ENCODE peak calls at places on chromosomes 1 and 21, in six cellular contexts. One of them, this sample, is unnamed. For H3K27me3, the result is how much of the 10 kb centered on the place peaks cover.

GRCh38 chr1:184890539-184890973 is 83.8 kb downstream of the NIBAN1 start:
- DNase-seq in prostate gland: no peak
- DNase-seq in ovary: no peak
- DNase-seq in hepatocyte: no peak
- DNase-seq in tibial artery: no peak
- DNase-seq in PC-3: peak
- DNase-seq in this sample: no peak

GRCh38 chr1:30864681-30865080 is 43.9 kb downstream of the SDC3 start:
- DNase-seq in prostate gland: no peak
- DNase-seq in ovary: no peak
- DNase-seq in hepatocyte: no peak
- DNase-seq in tibial artery: no peak
- DNase-seq in PC-3: no peak
- DNase-seq in this sample: no peak

GRCh38 chr1:42713293-42713692 is 26.7 kb downstream of the CLDN19 start:
- DNase-seq in prostate gland: no peak
- DNase-seq in ovary: no peak
- DNase-seq in hepatocyte: no peak
- DNase-seq in tibial artery: no peak
- DNase-seq in PC-3: no peak
- DNase-seq in this sample: no peak

GRCh38 chr1:107750364-107750959 is 214.5 kb downstream of the VAV3 start:
- DNase-seq in prostate gland: peak
- DNase-seq in ovary: no peak
- DNase-seq in hepatocyte: peak
- DNase-seq in tibial artery: no peak
- DNase-seq in PC-3: peak
- DNase-seq in this sample: peak

GRCh38 chr1:68745006-68745405 is 248.1 kb upstream of the DEPDC1 start:
- DNase-seq in prostate gland: no peak
- DNase-seq in ovary: no peak
- DNase-seq in hepatocyte: no peak
- DNase-seq in tibial artery: no peak
- DNase-seq in PC-3: no peak
- DNase-seq in this sample: no peak

GRCh38 chr1:33396188-33397124 is 34.4 kb downstream of the PHC2 start:
- DNase-seq in prostate gland: no peak
- DNase-seq in ovary: no peak
- DNase-seq in hepatocyte: no peak
- DNase-seq in tibial artery: no peak
- DNase-seq in PC-3: no peak
- DNase-seq in this sample: no peak

GRCh38 chr21:36825683-36826082 is 126.8 kb downstream of the SIM2 start:
- DNase-seq in prostate gland: no peak
- DNase-seq in ovary: no peak
- DNase-seq in hepatocyte: no peak
- DNase-seq in tibial artery: no peak
- DNase-seq in PC-3: no peak
- DNase-seq in this sample: no peak

GRCh38 chr1:85078903-85079302 is 30.6 kb upstream of the MCOLN3 start:
- DNase-seq in prostate gland: no peak
- DNase-seq in ovary: no peak
- DNase-seq in hepatocyte: peak
- DNase-seq in tibial artery: no peak
- DNase-seq in PC-3: peak
- DNase-seq in this sample: no peak

GRCh38 chr1:103275725-103276124 is 167.4 kb upstream of the COL11A1 start:
- DNase-seq in prostate gland: no peak
- DNase-seq in ovary: no peak
- DNase-seq in hepatocyte: no peak
- DNase-seq in tibial artery: no peak
- DNase-seq in PC-3: no peak
- DNase-seq in this sample: peak

GRCh38 chr1:47752048-47752451 is 245.1 kb downstream of the TRABD2B start:
- DNase-seq in prostate gland: peak
- DNase-seq in ovary: no peak
- DNase-seq in hepatocyte: peak
- DNase-seq in tibial artery: peak
- DNase-seq in PC-3: no peak
- DNase-seq in this sample: no peak

GRCh38 chr1:204872262-204872881 is 1.7 kb downstream of the NFASC start:
- DNase-seq in prostate gland: no peak
- DNase-seq in ovary: no peak
- DNase-seq in hepatocyte: no peak
- DNase-seq in tibial artery: no peak
- DNase-seq in PC-3: no peak
- DNase-seq in this sample: no peak

GRCh38 chr1:167083066-167083682 is 7.0 kb downstream of the GPA33 start:
- DNase-seq in prostate gland: no peak
- DNase-seq in ovary: no peak
- DNase-seq in hepatocyte: no peak
- DNase-seq in tibial artery: no peak
- DNase-seq in PC-3: no peak
- DNase-seq in this sample: no peak

GRCh38 chr1:46530791-46531409 is 20.5 kb downstream of the KNCN start:
- DNase-seq in prostate gland: no peak
- DNase-seq in ovary: no peak
- DNase-seq in hepatocyte: peak
- DNase-seq in tibial artery: no peak
- DNase-seq in PC-3: peak
- DNase-seq in this sample: no peak

GRCh38 chr1:19505694-19506457 is 20.5 kb upstream of the CAPZB start:
- DNase-seq in prostate gland: no peak
- DNase-seq in ovary: peak
- DNase-seq in hepatocyte: no peak
- DNase-seq in tibial artery: no peak
- DNase-seq in PC-3: no peak
- DNase-seq in this sample: no peak

GRCh38 chr1:200959341-200959985 is 64.1 kb downstream of the KIF21B start:
- DNase-seq in prostate gland: no peak
- DNase-seq in ovary: no peak
- DNase-seq in hepatocyte: no peak
- DNase-seq in tibial artery: no peak
- DNase-seq in PC-3: no peak
- DNase-seq in this sample: no peak

GRCh38 chr1:14968251-14968812 is 185.2 kb upstream of the TMEM51 start:
- DNase-seq in prostate gland: no peak
- DNase-seq in ovary: no peak
- DNase-seq in hepatocyte: peak
- DNase-seq in tibial artery: peak
- DNase-seq in PC-3: peak
- DNase-seq in this sample: peak

GRCh38 chr1:35449334-35450008 is 107.7 kb downstream of the KIAA0319L start:
- DNase-seq in prostate gland: no peak
- DNase-seq in ovary: no peak
- DNase-seq in hepatocyte: peak
- DNase-seq in tibial artery: no peak
- DNase-seq in PC-3: peak
- DNase-seq in this sample: peak

GRCh38 chr1:94982403-94982802 is 55.5 kb upstream of the CNN3 start:
- DNase-seq in prostate gland: no peak
- DNase-seq in ovary: no peak
- DNase-seq in hepatocyte: no peak
- DNase-seq in tibial artery: no peak
- DNase-seq in PC-3: peak
- DNase-seq in this sample: no peak

GRCh38 chr21:27505516-27505915 is 538.6 kb upstream of the ADAMTS5 start:
- DNase-seq in prostate gland: no peak
- DNase-seq in ovary: no peak
- DNase-seq in hepatocyte: no peak
- DNase-seq in tibial artery: no peak
- DNase-seq in PC-3: no peak
- DNase-seq in this sample: peak

GRCh38 chr1:193700710-193701355 is 514.4 kb upstream of the B3GALT2 start:
- DNase-seq in prostate gland: no peak
- DNase-seq in ovary: no peak
- DNase-seq in hepatocyte: peak
- DNase-seq in tibial artery: no peak
- DNase-seq in PC-3: peak
- DNase-seq in this sample: peak

GRCh38 chr1:111559736-111560279 is 56.4 kb upstream of the ADORA3 start:
- DNase-seq in prostate gland: no peak
- DNase-seq in ovary: no peak
- DNase-seq in hepatocyte: no peak
- DNase-seq in tibial artery: no peak
- DNase-seq in PC-3: peak
- DNase-seq in this sample: no peak

GRCh38 chr1:43930168-43930948 is 3.2 kb upstream of the ARTN start:
- DNase-seq in prostate gland: no peak
- DNase-seq in ovary: no peak
- DNase-seq in hepatocyte: no peak
- DNase-seq in tibial artery: no peak
- DNase-seq in PC-3: peak
- DNase-seq in this sample: no peak

GRCh38 chr1:94697839-94698238 is 122.3 kb upstream of the SLC44A3 start:
- DNase-seq in prostate gland: no peak
- DNase-seq in ovary: no peak
- DNase-seq in hepatocyte: peak
- DNase-seq in tibial artery: no peak
- DNase-seq in PC-3: no peak
- DNase-seq in this sample: no peak

DNA sequence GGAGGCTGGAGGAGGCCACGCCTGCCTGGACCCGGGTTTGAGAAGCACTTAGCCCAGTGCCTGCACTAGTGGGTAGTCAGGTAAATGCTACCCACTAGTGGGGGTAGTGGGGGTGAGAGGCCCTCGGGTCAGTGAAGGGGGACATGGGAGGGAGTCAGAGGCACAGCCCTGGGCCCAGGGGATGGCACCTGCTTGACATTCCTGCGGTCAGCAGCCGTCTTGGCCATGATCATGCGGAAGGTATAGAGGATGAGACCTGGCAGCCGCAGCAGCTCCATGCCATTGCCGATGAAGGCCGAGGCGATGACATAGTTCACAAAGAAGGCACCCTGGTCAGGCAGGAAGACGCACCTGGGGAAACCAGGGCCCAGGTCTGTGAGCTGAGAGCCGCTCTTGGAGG is 28.7 kb downstream of the TMEM63A start:
- DNase-seq in prostate gland: no peak
- DNase-seq in ovary: no peak
- DNase-seq in hepatocyte: no peak
- DNase-seq in tibial artery: no peak
- DNase-seq in PC-3: no peak
- DNase-seq in this sample: no peak
- H3K4me3 ChIP-seq in prostate gland: no peak
- H3K4me3 ChIP-seq in ovary: no peak
- H3K4me3 ChIP-seq in hepatocyte: no peak
- H3K4me3 ChIP-seq in tibial artery: no peak
- H3K4me3 ChIP-seq in PC-3: no peak
- H3K4me3 ChIP-seq in this sample: no peak

DNA sequence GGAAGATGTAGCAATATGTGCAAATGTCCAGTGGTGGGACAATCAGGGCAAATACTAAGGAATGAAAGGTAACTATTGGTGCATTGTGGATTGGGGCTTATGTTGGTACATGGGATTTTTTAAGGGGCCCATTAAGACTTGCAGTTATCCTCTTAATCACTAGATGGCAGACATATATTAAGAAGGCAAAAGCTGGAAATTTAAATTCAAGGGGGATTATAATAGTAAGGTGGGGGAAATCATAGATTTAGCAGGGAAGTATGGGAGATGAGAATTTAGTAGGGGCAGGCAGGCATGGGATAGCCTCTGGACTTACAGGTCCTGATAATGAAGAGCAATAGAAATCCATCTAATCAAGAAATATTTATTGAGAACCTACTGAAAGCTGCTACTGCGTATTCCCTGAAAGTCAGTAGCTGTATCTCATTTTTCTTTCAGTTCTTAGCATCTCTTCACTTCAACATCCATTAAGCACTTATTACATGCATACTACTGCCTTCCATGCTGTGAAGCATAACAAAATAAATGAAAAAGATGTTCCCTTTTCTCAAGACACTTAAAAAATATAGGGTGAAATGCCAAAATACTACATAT is 251.8 kb downstream of the CRB1 start:
- DNase-seq in prostate gland: no peak
- DNase-seq in ovary: no peak
- DNase-seq in hepatocyte: peak
- DNase-seq in tibial artery: no peak
- DNase-seq in PC-3: peak
- DNase-seq in this sample: no peak
- TF ChIP-seq CTCF in prostate gland: no peak
- TF ChIP-seq CTCF in ovary: no peak
- TF ChIP-seq CTCF in hepatocyte: peak
- TF ChIP-seq CTCF in tibial artery: peak
- TF ChIP-seq CTCF in PC-3: peak
- TF ChIP-seq CTCF in this sample: peak

DNA sequence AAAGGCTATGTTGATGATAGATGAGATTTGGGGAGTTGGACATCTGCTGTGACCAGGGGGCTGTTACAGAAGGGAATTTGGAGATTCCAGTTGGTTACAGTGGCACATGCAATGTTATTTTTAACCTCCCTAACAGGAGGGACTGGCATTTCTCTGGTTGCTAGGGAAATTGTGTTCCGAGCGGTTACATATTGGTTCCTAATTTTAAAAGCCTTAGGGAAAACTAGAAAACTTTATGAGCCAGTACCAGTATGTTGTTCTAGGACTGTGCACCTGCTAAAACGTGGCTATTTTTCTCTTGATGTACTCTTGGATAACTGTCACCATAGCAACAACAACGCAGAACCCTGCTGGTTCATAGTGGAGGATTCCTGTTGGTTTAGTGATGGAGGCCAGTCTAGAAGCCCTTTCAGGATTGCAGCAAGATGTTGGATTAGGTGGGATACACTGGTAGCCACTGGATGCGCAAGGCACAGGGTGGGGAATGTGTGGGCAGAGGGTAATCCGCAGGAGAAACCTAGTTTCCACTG is 69.0 kb upstream of the PGBD5 start:
- DNase-seq in prostate gland: no peak
- DNase-seq in ovary: no peak
- DNase-seq in hepatocyte: no peak
- DNase-seq in tibial artery: no peak
- DNase-seq in PC-3: no peak
- DNase-seq in this sample: no peak
- H3K27me3 ChIP-seq in prostate gland: under half
- H3K27me3 ChIP-seq in ovary: under half
- H3K27me3 ChIP-seq in hepatocyte: under half
- H3K27me3 ChIP-seq in tibial artery: under half
- H3K27me3 ChIP-seq in PC-3: half or more
- H3K27me3 ChIP-seq in this sample: under half

GRCh38 chr1:39157304-39157703 is 47.2 kb upstream of the MACF1 start:
- DNase-seq in prostate gland: no peak
- DNase-seq in ovary: no peak
- DNase-seq in hepatocyte: no peak
- DNase-seq in tibial artery: no peak
- DNase-seq in PC-3: no peak
- DNase-seq in this sample: no peak

GRCh38 chr1:39158330-39159086 is 46.0 kb upstream of the MACF1 start:
- DNase-seq in prostate gland: peak
- DNase-seq in ovary: no peak
- DNase-seq in hepatocyte: peak
- DNase-seq in tibial artery: peak
- DNase-seq in PC-3: peak
- DNase-seq in this sample: no peak

GRCh38 chr1:39159224-39160036 is 45.1 kb upstream of the MACF1 start:
- DNase-seq in prostate gland: peak
- DNase-seq in ovary: no peak
- DNase-seq in hepatocyte: peak
- DNase-seq in tibial artery: no peak
- DNase-seq in PC-3: peak
- DNase-seq in this sample: peak

GRCh38 chr1:39163469-39163868 is 41.0 kb upstream of the MACF1 start:
- DNase-seq in prostate gland: no peak
- DNase-seq in ovary: no peak
- DNase-seq in hepatocyte: no peak
- DNase-seq in tibial artery: no peak
- DNase-seq in PC-3: no peak
- DNase-seq in this sample: no peak

GRCh38 chr1:39160703-39161102 is 43.8 kb upstream of the MACF1 start:
- DNase-seq in prostate gland: no peak
- DNase-seq in ovary: no peak
- DNase-seq in hepatocyte: no peak
- DNase-seq in tibial artery: no peak
- DNase-seq in PC-3: no peak
- DNase-seq in this sample: no peak
- H3K4me3 ChIP-seq in prostate gland: no peak
- H3K4me3 ChIP-seq in ovary: no peak
- H3K4me3 ChIP-seq in hepatocyte: no peak
- H3K4me3 ChIP-seq in tibial artery: no peak
- H3K4me3 ChIP-seq in PC-3: no peak
- H3K4me3 ChIP-seq in this sample: no peak

This sample was measured in BJ.